ENCODE peak calls at places on chromosomes 5 and 9, in eight cellular contexts. U, Q, A, L, D, M, V and N are unnamed samples.
A peak's percentile ranks its signal among the peaks of the same experiment; 100 is the strongest.

GRCh38 chr5:1875481-1875842 is 7.3 kb downstream of the IRX4 start:
- DNase-seq in U (no peak), L (no peak), D (no peak), Q (no peak), M (no peak), V (no peak), A (no peak), N (no peak)

GRCh38 chr5:123170816-123171345 is 81.8 kb downstream of the PRDM6 start:
- DNase-seq in D (no peak), L (no peak), Q (no peak), A (no peak), U (no peak), V (no peak), M (no peak), N (no peak)

GRCh38 chr9:14344846-14345585 is 31.1 kb upstream of the NFIB start:
- DNase-seq in U (no peak), V (no peak), L (no peak), Q (no peak), D (no peak), M (no peak), A (no peak), N (no peak)

GRCh38 chr9:126400571-126400970 is 73.9 kb downstream of the MVB12B start:
- DNase-seq in M (no peak), A (no peak), V (no peak), U (no peak), L (no peak), D (no peak), Q (no peak), N (no peak)

GRCh38 chr5:30845194-30845593 is 348.3 kb upstream of the CDH6 start:
- DNase-seq in A (no peak), L (no peak), V (no peak), M (no peak), D (no peak), U (no peak), Q (no peak), N (no peak)

GRCh38 chr5:137867664-137868063 is at the start of gene MYOT:
- DNase-seq in V (no peak), Q (no peak), U (no peak), D (no peak), L (no peak), M (no peak), A (no peak), N (no peak)

GRCh38 chr9:127153484-127153883 is 31.0 kb upstream of the ANGPTL2 start:
- DNase-seq in Q (no peak), M (no peak), V (no peak), D (no peak), L (no peak), A (no peak), U (no peak), N (no peak)

GRCh38 chr9:95048225-95049087 is 269.1 kb downstream of the FANCC start:
- DNase-seq in V (peak; percentile 47), U (peak; percentile 75), A (peak; percentile 79), Q (no peak), D (peak; percentile 31), L (peak; percentile 51), M (no peak), N (peak; percentile 94)

GRCh38 chr9:127694890-127695735 is 11.7 kb upstream of the CFAP157 start:
- DNase-seq in U (no peak), A (no peak), Q (no peak), V (no peak), L (no peak), M (no peak), D (no peak), N (no peak)

GRCh38 chr5:128081111-128081865 is 2.3 kb upstream of the SLC12A2 start:
- DNase-seq in D (no peak), L (no peak), Q (no peak), U (no peak), M (no peak), A (peak; percentile 16), V (no peak), N (peak; percentile 14)

GRCh38 chr9:126483468-126484056 is 130.2 kb upstream of the LMX1B start:
- DNase-seq in M (no peak), L (no peak), Q (no peak), D (no peak), U (no peak), A (no peak), V (no peak), N (no peak)

GRCh38 chr9:17613723-17614122 is 34.9 kb downstream of the SH3GL2 start:
- DNase-seq in U (no peak), Q (no peak), M (peak; percentile 43), A (peak; percentile 11), D (no peak), V (no peak), L (no peak), N (no peak)

GRCh38 chr9:96408409-96409280 is 9.5 kb downstream of the ZNF367 start:
- DNase-seq in L (no peak), V (no peak), Q (no peak), U (no peak), M (no peak), A (no peak), D (no peak), N (no peak)

GRCh38 chr9:89935115-89935514 is 330.3 kb downstream of the GADD45G start:
- DNase-seq in U (no peak), A (no peak), M (no peak), L (peak; percentile 32), D (no peak), V (no peak), Q (no peak), N (no peak)

GRCh38 chr5:132215329-132215728 is 12.3 kb downstream of the P4HA2 start:
- DNase-seq in D (no peak), U (no peak), Q (peak; percentile 31), A (peak; percentile 96), M (peak; percentile 72), L (peak; percentile 97), V (peak; percentile 34), N (peak; percentile 54)

GRCh38 chr5:172008689-172009141 is 2.3 kb upstream of the FBXW11 start:
- DNase-seq in V (no peak), D (no peak), Q (no peak), M (no peak), L (no peak), A (no peak), U (no peak), N (no peak)

GRCh38 chr5:94674841-94675382 is 56.4 kb downstream of the SLF1 start:
- DNase-seq in A (no peak), V (no peak), M (no peak), D (no peak), L (no peak), U (no peak), Q (no peak), N (no peak)

GRCh38 chr9:21688108-21689102 is 114.0 kb upstream of the MTAP start:
- DNase-seq in U (no peak), D (no peak), A (peak; percentile 68), M (no peak), Q (no peak), V (peak; percentile 16), L (no peak), N (no peak)

GRCh38 chr5:93337138-93337537 is 243.9 kb downstream of the NR2F1-AS1 start:
- DNase-seq in M (no peak), D (no peak), A (no peak), L (no peak), U (no peak), Q (no peak), V (no peak), N (no peak)

GRCh38 chr9:98943682-98944129 is at the start of gene COL15A1:
- DNase-seq in U (peak; percentile 77), A (peak; percentile 52), V (no peak), D (no peak), M (no peak), L (peak; percentile 38), Q (no peak), N (peak; percentile 66)

GRCh38 chr5:138805096-138805495 is 51.9 kb downstream of the CTNNA1 start:
- DNase-seq in Q (no peak), V (no peak), D (no peak), M (no peak), U (no peak), A (no peak), L (no peak), N (no peak)

GRCh38 chr5:174622067-174622466 is 102.3 kb upstream of the MSX2 start:
- DNase-seq in Q (no peak), M (no peak), V (no peak), U (no peak), A (no peak), L (no peak), D (no peak), N (no peak)

GRCh38 chr5:88236866-88237642 is 31.6 kb downstream of the TMEM161B start:
- DNase-seq in M (no peak), V (no peak), A (peak; percentile 7), Q (no peak), U (no peak), L (no peak), D (no peak), N (no peak)

GRCh38 chr5:26181582-26181981 is 856.8 kb downstream of the CDH9 start:
- DNase-seq in U (no peak), D (no peak), M (no peak), L (no peak), V (no peak), A (no peak), Q (no peak), N (no peak)

GRCh38 chr5:53362521-53362941 is 117.9 kb upstream of the FST start:
- DNase-seq in L (peak; percentile 87), Q (no peak), V (no peak), A (peak; percentile 47), U (no peak), M (no peak), D (no peak), N (no peak)

GRCh38 chr5:159943331-159943730 is 27.0 kb downstream of the ADRA1B start:
- DNase-seq in A (no peak), M (no peak), Q (no peak), V (no peak), U (no peak), L (no peak), D (no peak), N (no peak)

GRCh38 chr5:145198871-145199270 is 636.3 kb downstream of the PRELID2 start:
- DNase-seq in A (no peak), D (no peak), M (no peak), U (no peak), Q (no peak), V (no peak), L (no peak), N (no peak)

GRCh38 chr9:89637787-89638186 is 33.0 kb downstream of the GADD45G start:
- DNase-seq in M (no peak), V (no peak), A (no peak), D (no peak), L (no peak), Q (no peak), U (no peak), N (no peak)

GRCh38 chr5:143923634-143924265 is 111.8 kb downstream of the HMHB1 start:
- DNase-seq in L (no peak), Q (no peak), D (no peak), U (no peak), A (no peak), V (no peak), M (no peak), N (no peak)

GRCh38 chr5:172521338-172521932 is 67.1 kb upstream of the SH3PXD2B start:
- DNase-seq in V (no peak), M (no peak), Q (no peak), A (no peak), D (no peak), U (no peak), L (no peak), N (no peak)